ENCODE peak calls at places on chromosomes 16 and 17, in eight cellular contexts. K, W, A, N, X, D, H and U are unnamed samples.

GRCh38 chr16:12679660-12680272 is 123.9 kb downstream of the CPPED1 start:
- DNase-seq in N (no peak), H (peak), D (no peak), X (no peak), K (no peak), W (no peak), A (no peak), U (no peak)

GRCh38 chr16:66451548-66451947 is 24.5 kb downstream of the BEAN1 start:
- DNase-seq in X (no peak), W (no peak), D (no peak), N (no peak), H (no peak), K (no peak), A (no peak), U (no peak)

GRCh38 chr16:68778551-68779231 is 41.6 kb downstream of the CDH1 start:
- DNase-seq in K (peak), X (no peak), N (no peak), D (peak), H (no peak), W (no peak), A (no peak), U (no peak)

GRCh38 chr17:2545393-2545792 is 33.7 kb upstream of the METTL16 start:
- DNase-seq in H (peak), A (no peak), K (no peak), X (no peak), D (no peak), N (no peak), W (no peak), U (no peak)

GRCh38 chr17:76626442-76626841 is 17.1 kb downstream of the ST6GALNAC1 start:
- DNase-seq in X (no peak), W (no peak), A (no peak), D (no peak), H (no peak), N (no peak), K (no peak), U (no peak)

GRCh38 chr17:38702900-38703741 is 2.0 kb upstream of the MLLT6 start:
- DNase-seq in X (no peak), D (no peak), K (peak), A (peak), W (peak), H (no peak), N (no peak), U (no peak)

GRCh38 chr17:298791-299450 is 53.7 kb downstream of the RPH3AL start:
- DNase-seq in K (no peak), H (peak), N (no peak), A (no peak), W (no peak), D (no peak), X (peak), U (peak)

GRCh38 chr17:76271669-76272540 is 6.8 kb downstream of the UBALD2 start:
- DNase-seq in N (no peak), D (peak), X (no peak), H (peak), A (no peak), W (no peak), K (no peak), U (no peak)

GRCh38 chr16:66618588-66618987 is 14.1 kb downstream of the CMTM3 start:
- DNase-seq in N (peak), K (no peak), D (no peak), W (no peak), A (no peak), X (peak), H (peak), U (peak)

GRCh38 chr16:28482026-28482425 is 9.8 kb downstream of the CLN3 start:
- DNase-seq in K (no peak), N (no peak), D (no peak), W (no peak), X (peak), A (no peak), H (no peak), U (no peak)